ENCODE peak calls at places on chromosomes 5 and 9, in ten cellular contexts. One of them, this sample, is unnamed.

GRCh38 chr5:142360607-142361120 is 35.8 kb upstream of the SPRY4 start:
- DNase-seq in coronary artery: no peak
- DNase-seq in KBM-7: no peak
- DNase-seq in CD4-positive, alpha-beta memory T cell: no peak
- DNase-seq in nephron progenitor cell: peak; percentile 22
- DNase-seq in GM13976: no peak
- DNase-seq in stimulated activated CD4-positive, alpha-beta T cell treated with anti-CD3 and anti-CD28 coated beads, Interleukin-2, amount 100 ng/mL, for 4 hours: no peak
- DNase-seq in MCF 10A: peak; percentile 61
- DNase-seq in amygdala: no peak
- DNase-seq in EL: peak; percentile 63
- DNase-seq in this sample: no peak

GRCh38 chr9:89189215-89189614 is 10.6 kb upstream of the SHC3 start:
- DNase-seq in stimulated activated CD4-positive, alpha-beta T cell treated with anti-CD3 and anti-CD28 coated beads, Interleukin-2, amount 100 ng/mL, for 4 hours: no peak
- DNase-seq in coronary artery: no peak
- DNase-seq in CD4-positive, alpha-beta memory T cell: no peak
- DNase-seq in amygdala: no peak
- DNase-seq in MCF 10A: peak; percentile 27
- DNase-seq in nephron progenitor cell: no peak
- DNase-seq in GM13976: no peak
- DNase-seq in KBM-7: no peak
- DNase-seq in EL: no peak
- DNase-seq in this sample: no peak

GRCh38 chr5:7878381-7878873 is 9.5 kb downstream of the MTRR start:
- DNase-seq in coronary artery: no peak
- DNase-seq in CD4-positive, alpha-beta memory T cell: no peak
- DNase-seq in amygdala: no peak
- DNase-seq in MCF 10A: peak; percentile 86
- DNase-seq in stimulated activated CD4-positive, alpha-beta T cell treated with anti-CD3 and anti-CD28 coated beads, Interleukin-2, amount 100 ng/mL, for 4 hours: no peak
- DNase-seq in EL: peak; percentile 30
- DNase-seq in KBM-7: no peak
- DNase-seq in nephron progenitor cell: no peak
- DNase-seq in GM13976: peak; percentile 71
- DNase-seq in this sample: no peak

GRCh38 chr9:138069731-138070456 is 192.3 kb downstream of the CACNA1B start:
- DNase-seq in EL: no peak
- DNase-seq in amygdala: no peak
- DNase-seq in stimulated activated CD4-positive, alpha-beta T cell treated with anti-CD3 and anti-CD28 coated beads, Interleukin-2, amount 100 ng/mL, for 4 hours: no peak
- DNase-seq in KBM-7: no peak
- DNase-seq in MCF 10A: no peak
- DNase-seq in CD4-positive, alpha-beta memory T cell: no peak
- DNase-seq in coronary artery: peak; percentile 50
- DNase-seq in GM13976: peak; percentile 23
- DNase-seq in nephron progenitor cell: no peak
- DNase-seq in this sample: no peak

GRCh38 chr5:123154857-123155467 is 65.9 kb downstream of the PRDM6 start:
- DNase-seq in nephron progenitor cell: no peak
- DNase-seq in MCF 10A: no peak
- DNase-seq in KBM-7: no peak
- DNase-seq in coronary artery: no peak
- DNase-seq in amygdala: no peak
- DNase-seq in EL: no peak
- DNase-seq in CD4-positive, alpha-beta memory T cell: no peak
- DNase-seq in GM13976: no peak
- DNase-seq in stimulated activated CD4-positive, alpha-beta T cell treated with anti-CD3 and anti-CD28 coated beads, Interleukin-2, amount 100 ng/mL, for 4 hours: no peak
- DNase-seq in this sample: no peak

GRCh38 chr5:135013445-135013844 is 20.6 kb downstream of the PITX1 start:
- DNase-seq in KBM-7: no peak
- DNase-seq in nephron progenitor cell: no peak
- DNase-seq in stimulated activated CD4-positive, alpha-beta T cell treated with anti-CD3 and anti-CD28 coated beads, Interleukin-2, amount 100 ng/mL, for 4 hours: no peak
- DNase-seq in amygdala: no peak
- DNase-seq in EL: no peak
- DNase-seq in MCF 10A: no peak
- DNase-seq in CD4-positive, alpha-beta memory T cell: no peak
- DNase-seq in GM13976: no peak
- DNase-seq in coronary artery: peak; percentile 41
- DNase-seq in this sample: no peak

GRCh38 chr5:145971701-145972100 is 35.3 kb downstream of the SH3RF2 start:
- DNase-seq in EL: no peak
- DNase-seq in nephron progenitor cell: no peak
- DNase-seq in amygdala: no peak
- DNase-seq in GM13976: no peak
- DNase-seq in CD4-positive, alpha-beta memory T cell: no peak
- DNase-seq in MCF 10A: no peak
- DNase-seq in stimulated activated CD4-positive, alpha-beta T cell treated with anti-CD3 and anti-CD28 coated beads, Interleukin-2, amount 100 ng/mL, for 4 hours: no peak
- DNase-seq in KBM-7: no peak
- DNase-seq in coronary artery: no peak
- DNase-seq in this sample: no peak

GRCh38 chr5:169805527-169805934 is 168.5 kb downstream of the DOCK2 start:
- DNase-seq in CD4-positive, alpha-beta memory T cell: peak; percentile 3
- DNase-seq in stimulated activated CD4-positive, alpha-beta T cell treated with anti-CD3 and anti-CD28 coated beads, Interleukin-2, amount 100 ng/mL, for 4 hours: peak; percentile 46
- DNase-seq in coronary artery: no peak
- DNase-seq in nephron progenitor cell: peak; percentile 29
- DNase-seq in EL: peak; percentile 33
- DNase-seq in amygdala: no peak
- DNase-seq in GM13976: peak; percentile 79
- DNase-seq in KBM-7: peak; percentile 51
- DNase-seq in MCF 10A: no peak
- DNase-seq in this sample: no peak

GRCh38 chr9:133768371-133768858 is 30.3 kb upstream of the SARDH start:
- DNase-seq in MCF 10A: no peak
- DNase-seq in nephron progenitor cell: no peak
- DNase-seq in CD4-positive, alpha-beta memory T cell: no peak
- DNase-seq in stimulated activated CD4-positive, alpha-beta T cell treated with anti-CD3 and anti-CD28 coated beads, Interleukin-2, amount 100 ng/mL, for 4 hours: no peak
- DNase-seq in amygdala: no peak
- DNase-seq in KBM-7: no peak
- DNase-seq in EL: no peak
- DNase-seq in GM13976: no peak
- DNase-seq in coronary artery: peak; percentile 54
- DNase-seq in this sample: no peak

GRCh38 chr9:132721661-132722060 is 51.4 kb downstream of the GTF3C4 start:
- DNase-seq in stimulated activated CD4-positive, alpha-beta T cell treated with anti-CD3 and anti-CD28 coated beads, Interleukin-2, amount 100 ng/mL, for 4 hours: no peak
- DNase-seq in nephron progenitor cell: no peak
- DNase-seq in CD4-positive, alpha-beta memory T cell: no peak
- DNase-seq in GM13976: no peak
- DNase-seq in coronary artery: no peak
- DNase-seq in MCF 10A: no peak
- DNase-seq in KBM-7: no peak
- DNase-seq in amygdala: no peak
- DNase-seq in EL: no peak
- DNase-seq in this sample: no peak

GRCh38 chr9:34405719-34406118 is 29.0 kb upstream of the MYORG start:
- DNase-seq in MCF 10A: no peak
- DNase-seq in nephron progenitor cell: no peak
- DNase-seq in GM13976: no peak
- DNase-seq in coronary artery: no peak
- DNase-seq in KBM-7: no peak
- DNase-seq in CD4-positive, alpha-beta memory T cell: no peak
- DNase-seq in stimulated activated CD4-positive, alpha-beta T cell treated with anti-CD3 and anti-CD28 coated beads, Interleukin-2, amount 100 ng/mL, for 4 hours: no peak
- DNase-seq in amygdala: no peak
- DNase-seq in EL: peak; percentile 77
- DNase-seq in this sample: no peak

GRCh38 chr9:93902051-93902779 is 52.9 kb downstream of the BARX1 start:
- DNase-seq in EL: no peak
- DNase-seq in amygdala: no peak
- DNase-seq in CD4-positive, alpha-beta memory T cell: no peak
- DNase-seq in KBM-7: no peak
- DNase-seq in coronary artery: peak; percentile 64
- DNase-seq in MCF 10A: no peak
- DNase-seq in nephron progenitor cell: no peak
- DNase-seq in stimulated activated CD4-positive, alpha-beta T cell treated with anti-CD3 and anti-CD28 coated beads, Interleukin-2, amount 100 ng/mL, for 4 hours: no peak
- DNase-seq in GM13976: no peak
- DNase-seq in this sample: no peak

GRCh38 chr5:150778103-150778516 is 447 bp upstream of the SMIM3 start:
- DNase-seq in EL: peak; percentile 13
- DNase-seq in nephron progenitor cell: no peak
- DNase-seq in KBM-7: peak; percentile 52
- DNase-seq in MCF 10A: no peak
- DNase-seq in GM13976: no peak
- DNase-seq in coronary artery: no peak
- DNase-seq in CD4-positive, alpha-beta memory T cell: no peak
- DNase-seq in amygdala: no peak
- DNase-seq in stimulated activated CD4-positive, alpha-beta T cell treated with anti-CD3 and anti-CD28 coated beads, Interleukin-2, amount 100 ng/mL, for 4 hours: no peak
- DNase-seq in this sample: no peak

GRCh38 chr5:14145356-14146334 is 2.5 kb downstream of the TRIO start:
- DNase-seq in amygdala: no peak
- DNase-seq in KBM-7: no peak
- DNase-seq in coronary artery: no peak
- DNase-seq in CD4-positive, alpha-beta memory T cell: no peak
- DNase-seq in MCF 10A: no peak
- DNase-seq in stimulated activated CD4-positive, alpha-beta T cell treated with anti-CD3 and anti-CD28 coated beads, Interleukin-2, amount 100 ng/mL, for 4 hours: no peak
- DNase-seq in GM13976: no peak
- DNase-seq in nephron progenitor cell: no peak
- DNase-seq in EL: no peak
- DNase-seq in this sample: peak; percentile 75

GRCh38 chr5:95701074-95701473 is 18.3 kb upstream of the SPATA9 start:
- DNase-seq in KBM-7: no peak
- DNase-seq in coronary artery: no peak
- DNase-seq in EL: no peak
- DNase-seq in GM13976: no peak
- DNase-seq in amygdala: no peak
- DNase-seq in MCF 10A: no peak
- DNase-seq in nephron progenitor cell: no peak
- DNase-seq in stimulated activated CD4-positive, alpha-beta T cell treated with anti-CD3 and anti-CD28 coated beads, Interleukin-2, amount 100 ng/mL, for 4 hours: no peak
- DNase-seq in CD4-positive, alpha-beta memory T cell: no peak
- DNase-seq in this sample: no peak

GRCh38 chr9:36092509-36093215 is 43.9 kb upstream of the GLIPR2 start:
- DNase-seq in coronary artery: no peak
- DNase-seq in CD4-positive, alpha-beta memory T cell: peak; percentile 58
- DNase-seq in amygdala: no peak
- DNase-seq in MCF 10A: no peak
- DNase-seq in stimulated activated CD4-positive, alpha-beta T cell treated with anti-CD3 and anti-CD28 coated beads, Interleukin-2, amount 100 ng/mL, for 4 hours: peak; percentile 37
- DNase-seq in KBM-7: no peak
- DNase-seq in GM13976: peak; percentile 57
- DNase-seq in nephron progenitor cell: no peak
- DNase-seq in EL: no peak
- DNase-seq in this sample: no peak

GRCh38 chr5:126693806-126694205 is 83.1 kb upstream of the LMNB1 start:
- DNase-seq in nephron progenitor cell: no peak
- DNase-seq in amygdala: no peak
- DNase-seq in GM13976: no peak
- DNase-seq in MCF 10A: no peak
- DNase-seq in EL: no peak
- DNase-seq in coronary artery: no peak
- DNase-seq in CD4-positive, alpha-beta memory T cell: no peak
- DNase-seq in KBM-7: no peak
- DNase-seq in stimulated activated CD4-positive, alpha-beta T cell treated with anti-CD3 and anti-CD28 coated beads, Interleukin-2, amount 100 ng/mL, for 4 hours: no peak
- DNase-seq in this sample: no peak

GRCh38 chr5:53091304-53091703 is 18.3 kb downstream of the MOCS2 start:
- DNase-seq in nephron progenitor cell: no peak
- DNase-seq in KBM-7: no peak
- DNase-seq in GM13976: no peak
- DNase-seq in amygdala: no peak
- DNase-seq in EL: peak; percentile 83
- DNase-seq in stimulated activated CD4-positive, alpha-beta T cell treated with anti-CD3 and anti-CD28 coated beads, Interleukin-2, amount 100 ng/mL, for 4 hours: no peak
- DNase-seq in CD4-positive, alpha-beta memory T cell: no peak
- DNase-seq in coronary artery: no peak
- DNase-seq in MCF 10A: peak; percentile 42
- DNase-seq in this sample: peak; percentile 36

GRCh38 chr5:58902765-58903164 is 319.9 kb downstream of the RAB3C start:
- DNase-seq in KBM-7: no peak
- DNase-seq in amygdala: no peak
- DNase-seq in GM13976: no peak
- DNase-seq in CD4-positive, alpha-beta memory T cell: no peak
- DNase-seq in MCF 10A: no peak
- DNase-seq in stimulated activated CD4-positive, alpha-beta T cell treated with anti-CD3 and anti-CD28 coated beads, Interleukin-2, amount 100 ng/mL, for 4 hours: no peak
- DNase-seq in nephron progenitor cell: no peak
- DNase-seq in EL: no peak
- DNase-seq in coronary artery: no peak
- DNase-seq in this sample: no peak

GRCh38 chr5:152178350-152178699 is 226.8 kb downstream of the NMUR2 start:
- DNase-seq in amygdala: no peak
- DNase-seq in KBM-7: no peak
- DNase-seq in GM13976: no peak
- DNase-seq in coronary artery: no peak
- DNase-seq in stimulated activated CD4-positive, alpha-beta T cell treated with anti-CD3 and anti-CD28 coated beads, Interleukin-2, amount 100 ng/mL, for 4 hours: no peak
- DNase-seq in MCF 10A: no peak
- DNase-seq in EL: peak; percentile 70
- DNase-seq in nephron progenitor cell: no peak
- DNase-seq in CD4-positive, alpha-beta memory T cell: no peak
- DNase-seq in this sample: no peak

GRCh38 chr9:86735772-86736458 is 211.4 kb downstream of the GAS1 start:
- DNase-seq in nephron progenitor cell: no peak
- DNase-seq in GM13976: no peak
- DNase-seq in KBM-7: no peak
- DNase-seq in MCF 10A: peak; percentile 59
- DNase-seq in EL: no peak
- DNase-seq in amygdala: no peak
- DNase-seq in stimulated activated CD4-positive, alpha-beta T cell treated with anti-CD3 and anti-CD28 coated beads, Interleukin-2, amount 100 ng/mL, for 4 hours: no peak
- DNase-seq in coronary artery: no peak
- DNase-seq in CD4-positive, alpha-beta memory T cell: no peak
- DNase-seq in this sample: no peak

GRCh38 chr9:124485201-124485600 is 22.0 kb downstream of the NR5A1 start:
- DNase-seq in KBM-7: no peak
- DNase-seq in MCF 10A: no peak
- DNase-seq in stimulated activated CD4-positive, alpha-beta T cell treated with anti-CD3 and anti-CD28 coated beads, Interleukin-2, amount 100 ng/mL, for 4 hours: no peak
- DNase-seq in nephron progenitor cell: no peak
- DNase-seq in GM13976: no peak
- DNase-seq in CD4-positive, alpha-beta memory T cell: no peak
- DNase-seq in coronary artery: no peak
- DNase-seq in amygdala: no peak
- DNase-seq in EL: no peak
- DNase-seq in this sample: no peak

GRCh38 chr5:6737043-6737941 is 24.1 kb downstream of the TENT4A start:
- DNase-seq in CD4-positive, alpha-beta memory T cell: no peak
- DNase-seq in KBM-7: no peak
- DNase-seq in GM13976: peak; percentile 77
- DNase-seq in MCF 10A: no peak
- DNase-seq in amygdala: no peak
- DNase-seq in nephron progenitor cell: no peak
- DNase-seq in stimulated activated CD4-positive, alpha-beta T cell treated with anti-CD3 and anti-CD28 coated beads, Interleukin-2, amount 100 ng/mL, for 4 hours: no peak
- DNase-seq in EL: no peak
- DNase-seq in coronary artery: no peak
- DNase-seq in this sample: no peak

GRCh38 chr5:13251623-13252367 is 692.7 kb downstream of the DNAH5 start:
- DNase-seq in nephron progenitor cell: no peak
- DNase-seq in coronary artery: no peak
- DNase-seq in amygdala: no peak
- DNase-seq in CD4-positive, alpha-beta memory T cell: no peak
- DNase-seq in EL: no peak
- DNase-seq in MCF 10A: peak; percentile 14
- DNase-seq in stimulated activated CD4-positive, alpha-beta T cell treated with anti-CD3 and anti-CD28 coated beads, Interleukin-2, amount 100 ng/mL, for 4 hours: no peak
- DNase-seq in GM13976: no peak
- DNase-seq in KBM-7: peak; percentile 39
- DNase-seq in this sample: no peak

GRCh38 chr5:66960373-66961137 is 236.0 kb downstream of the CD180 start:
- DNase-seq in GM13976: no peak
- DNase-seq in KBM-7: no peak
- DNase-seq in EL: peak; percentile 40
- DNase-seq in CD4-positive, alpha-beta memory T cell: no peak
- DNase-seq in coronary artery: no peak
- DNase-seq in nephron progenitor cell: no peak
- DNase-seq in amygdala: no peak
- DNase-seq in MCF 10A: no peak
- DNase-seq in stimulated activated CD4-positive, alpha-beta T cell treated with anti-CD3 and anti-CD28 coated beads, Interleukin-2, amount 100 ng/mL, for 4 hours: no peak
- DNase-seq in this sample: peak; percentile 8

GRCh38 chr5:180990086-180990888 is 1.6 kb downstream of the BTNL3 start:
- DNase-seq in coronary artery: no peak
- DNase-seq in nephron progenitor cell: no peak
- DNase-seq in KBM-7: no peak
- DNase-seq in GM13976: no peak
- DNase-seq in stimulated activated CD4-positive, alpha-beta T cell treated with anti-CD3 and anti-CD28 coated beads, Interleukin-2, amount 100 ng/mL, for 4 hours: no peak
- DNase-seq in CD4-positive, alpha-beta memory T cell: no peak
- DNase-seq in amygdala: no peak
- DNase-seq in MCF 10A: no peak
- DNase-seq in EL: no peak
- DNase-seq in this sample: no peak

GRCh38 chr5:56064984-56065383 is 70.2 kb upstream of the IL6ST start:
- DNase-seq in MCF 10A: no peak
- DNase-seq in EL: no peak
- DNase-seq in coronary artery: no peak
- DNase-seq in amygdala: no peak
- DNase-seq in CD4-positive, alpha-beta memory T cell: no peak
- DNase-seq in nephron progenitor cell: no peak
- DNase-seq in stimulated activated CD4-positive, alpha-beta T cell treated with anti-CD3 and anti-CD28 coated beads, Interleukin-2, amount 100 ng/mL, for 4 hours: no peak
- DNase-seq in KBM-7: no peak
- DNase-seq in GM13976: no peak
- DNase-seq in this sample: no peak

GRCh38 chr9:91857831-91858669 is 92.0 kb downstream of the ROR2 start:
- DNase-seq in nephron progenitor cell: no peak
- DNase-seq in EL: no peak
- DNase-seq in KBM-7: no peak
- DNase-seq in MCF 10A: no peak
- DNase-seq in amygdala: no peak
- DNase-seq in stimulated activated CD4-positive, alpha-beta T cell treated with anti-CD3 and anti-CD28 coated beads, Interleukin-2, amount 100 ng/mL, for 4 hours: no peak
- DNase-seq in coronary artery: no peak
- DNase-seq in GM13976: no peak
- DNase-seq in CD4-positive, alpha-beta memory T cell: no peak
- DNase-seq in this sample: no peak

This sample was measured in AG08396.